ENCODE peak calls at places on chromosomes 13 and 19, in four cellular contexts. A, C, W and O are unnamed samples.

GRCh38 chr13:44609137-44609536 is 33.0 kb upstream of the TSC22D1 start:
- DNase-seq in C (no peak), W (no peak), A (no peak), O (no peak)

GRCh38 chr13:26759907-26760834 is at the start of gene GPR12:
- DNase-seq in C (no peak), A (no peak), W (peak; percentile 5), O (no peak)

GRCh38 chr13:60577761-60578160 is 180.7 kb downstream of the TDRD3 start:
- DNase-seq in W (no peak), C (no peak), A (no peak), O (no peak)

GRCh38 chr19:31260171-31260933 is 88.9 kb downstream of the TSHZ3 start:
- DNase-seq in C (no peak), W (no peak), A (no peak), O (no peak)

GRCh38 chr13:114128624-114129522 is 3.5 kb downstream of the RASA3 start:
- DNase-seq in W (peak; percentile 93), C (peak; percentile 92), A (no peak), O (no peak)

GRCh38 chr19:28727835-28728159 is 485.2 kb downstream of the UQCRFS1 start:
- DNase-seq in W (no peak), A (no peak), C (no peak), O (no peak)

GRCh38 chr19:55340144-55340783 is 588 bp downstream of the KMT5C start:
- DNase-seq in C (peak; percentile 28), W (no peak), A (no peak), O (no peak)

GRCh38 chr19:35484637-35485036 is 5.6 kb downstream of the KRTDAP start:
- DNase-seq in W (no peak), C (no peak), A (no peak), O (no peak)

GRCh38 chr19:42080764-42081375 is 4.9 kb downstream of the ZNF574 start:
- DNase-seq in A (no peak), C (no peak), W (no peak), O (no peak)

GRCh38 chr13:82569581-82569980 is 1312.7 kb downstream of the SLITRK1 start:
- DNase-seq in A (no peak), C (no peak), W (no peak), O (no peak)